ENCODE peak calls at places on chromosome 3, in five cellular contexts. Q is psoas muscle, G is AG09319, L is AG10803, P is progenitor cell of endocrine pancreas. O is an unnamed sample.

GRCh38 chr3:117633207-117633606 is 923.6 kb downstream of the TUSC7 start:
- DNase-seq in Q (no peak), G (no peak), L (no peak), P (no peak), O (no peak)

GRCh38 chr3:167406876-167407492 is 26.9 kb upstream of the ZBBX start:
- DNase-seq in Q (no peak), G (no peak), L (peak; percentile 20), P (peak; percentile 37), O (peak; percentile 77)

GRCh38 chr3:150490212-150490611 is 56.1 kb downstream of the SERP1 start:
- DNase-seq in Q (no peak), G (no peak), L (no peak), P (no peak), O (no peak)

GRCh38 chr3:8499181-8499611 is 2.4 kb upstream of the LMCD1 start:
- DNase-seq in Q (no peak), G (no peak), L (no peak), P (no peak), O (no peak)

GRCh38 chr3:32817195-32817560 is 619 bp upstream of the TRIM71 start:
- DNase-seq in Q (no peak), G (no peak), L (no peak), P (no peak), O (no peak)

GRCh38 chr3:155232605-155233004 is 60.9 kb downstream of the STRIT1 start:
- DNase-seq in Q (peak; percentile 88), G (peak; percentile 87), L (peak; percentile 95), P (no peak), O (peak; percentile 99)

GRCh38 chr3:35773398-35773797 is 134.1 kb downstream of the ARPP21 start:
- DNase-seq in Q (no peak), G (no peak), L (no peak), P (no peak), O (no peak)

GRCh38 chr3:48695113-48695753 is 9.5 kb upstream of the NCKIPSD start:
- DNase-seq in Q (peak; percentile 82), G (no peak), L (peak; percentile 66), P (no peak), O (peak; percentile 87)

GRCh38 chr3:185584681-185585080 is 1.4 kb upstream of the SENP2 start:
- DNase-seq in Q (no peak), G (no peak), L (no peak), P (no peak), O (no peak)

GRCh38 chr3:17151598-17152373 is 267.0 kb downstream of the PLCL2 start:
- DNase-seq in Q (peak; percentile 50), G (no peak), L (no peak), P (no peak), O (no peak)

GRCh38 chr3:172562881-172563835 is 39.9 kb upstream of the TNFSF10 start:
- DNase-seq in Q (no peak), G (peak; percentile 76), L (peak; percentile 97), P (no peak), O (peak; percentile 95)

GRCh38 chr3:17515445-17516227 is 226.8 kb downstream of the TBC1D5 start:
- DNase-seq in Q (no peak), G (no peak), L (no peak), P (no peak), O (no peak)

GRCh38 chr3:20154928-20155327 is 31.1 kb downstream of the SGO1 start:
- DNase-seq in Q (no peak), G (no peak), L (no peak), P (no peak), O (no peak)

GRCh38 chr3:126342991-126343661 is 14.1 kb downstream of the KLF15 start:
- DNase-seq in Q (peak; percentile 52), G (no peak), L (peak; percentile 28), P (no peak), O (peak; percentile 47)

GRCh38 chr3:62873672-62874397 is 1.4 kb downstream of the CADPS start:
- DNase-seq in Q (peak; percentile 46), G (no peak), L (peak; percentile 13), P (peak; percentile 39), O (peak; percentile 26)

GRCh38 chr3:51721062-51721745 is 14.3 kb downstream of the GRM2 start:
- DNase-seq in Q (no peak), G (no peak), L (no peak), P (no peak), O (no peak)

GRCh38 chr3:153291052-153291689 is 129.1 kb downstream of the RAP2B start:
- DNase-seq in Q (no peak), G (no peak), L (no peak), P (no peak), O (peak; percentile 52)

GRCh38 chr3:34346656-34347055 is 548.2 kb downstream of the PDCD6IP start:
- DNase-seq in Q (no peak), G (no peak), L (no peak), P (no peak), O (no peak)

GRCh38 chr3:171284308-171285075 is 175.7 kb downstream of the TNIK start:
- DNase-seq in Q (no peak), G (peak; percentile 72), L (peak; percentile 96), P (no peak), O (peak; percentile 98)

GRCh38 chr3:57923101-57923500 is 85.1 kb upstream of the FLNB start:
- DNase-seq in Q (no peak), G (no peak), L (no peak), P (no peak), O (peak; percentile 52)

GRCh38 chr3:104825116-104825515 is 541.6 kb upstream of the ALCAM start:
- DNase-seq in Q (no peak), G (no peak), L (peak; percentile 43), P (no peak), O (peak; percentile 22)

GRCh38 chr3:197994736-197995135 is 34.7 kb downstream of the LMLN start:
- DNase-seq in Q (no peak), G (no peak), L (no peak), P (no peak), O (no peak)

GRCh38 chr3:102544741-102545140 is 109.9 kb downstream of the ZPLD1 start:
- DNase-seq in Q (no peak), G (no peak), L (no peak), P (no peak), O (no peak)

GRCh38 chr3:178971614-178972013 is 100.0 kb downstream of the ZMAT3 start:
- DNase-seq in Q (no peak), G (no peak), L (no peak), P (no peak), O (no peak)

GRCh38 chr3:101941253-101942039 is 92.1 kb downstream of the NFKBIZ start:
- DNase-seq in Q (no peak), G (no peak), L (no peak), P (no peak), O (peak; percentile 52)

GRCh38 chr3:9147215-9147895 is 102.1 kb downstream of the SRGAP3 start:
- DNase-seq in Q (no peak), G (no peak), L (no peak), P (no peak), O (no peak)

GRCh38 chr3:187484547-187485325 is 116.6 kb downstream of the RTP4 start:
- DNase-seq in Q (no peak), G (no peak), L (no peak), P (no peak), O (no peak)

GRCh38 chr3:141429371-141430035 is 57.3 kb upstream of the RASA2 start:
- DNase-seq in Q (no peak), G (no peak), L (no peak), P (no peak), O (no peak)

GRCh38 chr3:58578873-58579272 is 1.7 kb upstream of the FAM107A start:
- DNase-seq in Q (no peak), G (no peak), L (no peak), P (no peak), O (no peak)

GRCh38 chr3:99907959-99908544 is 90.4 kb downstream of the CMSS1 start:
- DNase-seq in Q (no peak), G (no peak), L (no peak), P (no peak), O (no peak)

GRCh38 chr3:65516998-65517397 is 521.7 kb downstream of the MAGI1 start:
- DNase-seq in Q (no peak), G (no peak), L (no peak), P (no peak), O (no peak)

DNA sequence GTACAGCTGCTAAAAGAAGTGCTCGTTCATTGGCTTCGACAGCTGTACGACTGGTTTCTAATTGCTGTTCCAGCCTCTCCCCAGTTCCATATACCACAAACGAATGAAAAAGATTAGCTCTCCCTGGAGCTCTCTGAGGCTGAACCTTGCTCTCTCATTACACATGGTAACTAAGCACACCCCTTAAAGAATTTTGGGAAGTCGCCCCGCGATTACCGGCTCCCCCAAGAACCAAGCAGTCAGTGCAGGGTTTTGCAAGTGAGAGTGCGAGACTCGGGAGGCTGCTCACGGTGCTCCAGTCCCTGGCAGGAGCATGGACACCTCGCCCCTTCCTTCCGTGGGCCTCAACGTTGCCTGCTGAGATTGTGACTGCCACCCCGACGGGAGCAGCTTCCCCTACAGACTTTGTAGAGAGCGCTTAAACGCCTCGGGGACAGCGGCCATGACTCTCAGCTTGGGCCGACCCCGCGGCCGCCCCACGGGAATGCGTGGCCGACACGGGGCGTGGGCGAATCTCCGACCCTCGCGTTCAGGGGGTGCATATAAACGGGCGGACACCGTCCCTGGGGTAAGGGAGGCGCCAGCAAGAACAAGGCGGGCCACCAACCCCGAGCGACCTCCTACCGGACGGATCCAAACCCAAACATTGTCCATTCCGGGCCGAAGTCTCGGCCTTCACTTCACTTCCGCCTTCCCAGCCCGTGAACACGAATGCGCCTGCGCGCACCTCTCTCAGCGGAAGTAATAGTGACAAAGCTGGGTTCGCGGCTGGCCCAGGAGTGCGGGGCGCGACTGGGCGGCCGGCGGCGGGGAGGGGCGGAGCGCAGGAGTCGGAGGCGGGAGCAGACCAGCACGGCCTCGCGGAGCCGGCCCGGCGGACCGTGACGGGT is at the start of gene ATP2C1:
- DNase-seq in Q (peak; percentile 98), G (peak; percentile 89), L (peak; percentile 94), P (peak; percentile 90), O (peak; percentile 90)
- TF ChIP-seq CTCF in Q (no peak), G (no peak), L (peak; percentile 2), P (peak; percentile 17), O (no peak)

GRCh38 chr3:193452338-193452737 is 73.8 kb upstream of the ATP13A5 start:
- DNase-seq in Q (no peak), G (no peak), L (no peak), P (no peak), O (no peak)
- TF ChIP-seq CTCF in Q (peak; percentile 11), G (no peak), L (peak; percentile 26), P (peak; percentile 48), O (peak; percentile 25)

DNA sequence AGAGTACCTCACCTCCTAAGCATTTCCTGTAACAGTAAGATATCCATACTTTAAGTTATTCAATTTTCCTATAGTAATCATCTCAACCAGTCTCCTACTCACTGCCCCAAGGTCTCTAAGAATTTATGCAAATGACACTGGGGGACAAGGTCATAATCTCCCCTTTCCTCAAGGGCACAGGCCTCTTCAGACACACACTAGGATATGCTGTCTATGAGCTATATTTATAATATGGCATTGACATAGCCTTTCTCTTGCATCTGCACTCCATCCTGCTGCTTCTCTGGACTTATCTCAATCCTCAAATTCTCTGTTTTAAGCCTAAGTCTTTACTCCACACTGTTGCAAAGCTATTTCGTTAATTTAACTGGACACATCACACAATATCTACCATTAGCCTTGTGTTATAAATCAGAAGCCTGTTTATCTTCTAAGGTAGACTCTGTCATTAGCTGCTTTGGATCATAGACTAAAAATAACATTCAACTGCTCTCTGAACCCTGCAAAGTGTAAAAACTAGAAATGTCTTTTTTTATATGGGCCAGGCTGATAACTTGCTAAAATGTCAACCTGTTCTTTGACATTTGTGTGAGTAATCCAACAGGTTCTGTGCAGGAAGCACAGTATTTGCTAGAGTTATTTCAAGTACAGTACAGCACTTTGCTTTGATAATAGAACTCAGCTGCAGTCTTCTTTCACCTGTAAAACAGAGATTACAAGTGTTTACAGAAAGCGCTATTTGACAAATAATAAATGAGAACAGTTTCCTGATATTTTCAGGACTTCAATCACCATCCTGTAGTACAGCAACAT is 17.8 kb upstream of the SEC62 start:
- DNase-seq in Q (no peak), G (no peak), L (no peak), P (no peak), O (no peak)
- TF ChIP-seq CTCF in Q (no peak), G (no peak), L (no peak), P (no peak), O (no peak)

GRCh38 chr3:52798978-52799476 is 4.4 kb downstream of the ITIH3 start:
- DNase-seq in Q (no peak), G (no peak), L (no peak), P (no peak), O (peak; percentile 12)
- TF ChIP-seq CTCF in Q (peak; percentile 28), G (peak; percentile 18), L (peak; percentile 38), P (peak; percentile 53), O (peak; percentile 63)